ENCODE peak calls at places on chromosomes 2 and 18, in five cellular contexts. Q, Z, G, F and A are unnamed samples.

GRCh38 chr2:18299423-18300212 is 260.8 kb downstream of the RDH14 start:
- DNase-seq in Q (peak), Z (no peak), G (no peak), F (no peak), A (peak)

GRCh38 chr18:58446661-58447060 is 182.2 kb downstream of the ALPK2 start:
- DNase-seq in Q (no peak), Z (no peak), G (no peak), F (no peak), A (no peak)

GRCh38 chr2:98551316-98551715 is 57.0 kb downstream of the COA5 start:
- DNase-seq in Q (no peak), Z (no peak), G (no peak), F (no peak), A (no peak)

GRCh38 chr18:44602380-44602779 is 78.3 kb upstream of the SETBP1 start:
- DNase-seq in Q (no peak), Z (no peak), G (no peak), F (no peak), A (no peak)

GRCh38 chr2:187150667-187151066 is 297.4 kb downstream of the CALCRL start:
- DNase-seq in Q (no peak), Z (no peak), G (no peak), F (no peak), A (no peak)

GRCh38 chr2:210366675-210367080 is 51.7 kb upstream of the MYL1 start:
- DNase-seq in Q (no peak), Z (no peak), G (peak), F (no peak), A (no peak)

GRCh38 chr2:54634564-54635511 is 88.6 kb upstream of the EML6 start:
- DNase-seq in Q (peak), Z (no peak), G (no peak), F (no peak), A (no peak)

GRCh38 chr2:226641008-226641407 is 158.6 kb downstream of the IRS1 start:
- DNase-seq in Q (no peak), Z (no peak), G (no peak), F (no peak), A (no peak)

GRCh38 chr2:99868260-99868659 is 274.1 kb downstream of the AFF3 start:
- DNase-seq in Q (no peak), Z (no peak), G (no peak), F (no peak), A (peak)

GRCh38 chr2:22035333-22035964 is 911.7 kb downstream of the TDRD15 start:
- DNase-seq in Q (no peak), Z (no peak), G (no peak), F (no peak), A (peak)

GRCh38 chr2:47269316-47270232 is 114.5 kb upstream of the STPG4 start:
- DNase-seq in Q (peak), Z (no peak), G (no peak), F (no peak), A (no peak)

GRCh38 chr2:239979243-239980023 is 45.7 kb downstream of the NDUFA10 start:
- DNase-seq in Q (no peak), Z (no peak), G (no peak), F (no peak), A (no peak)

GRCh38 chr2:17877811-17878221 is 651 bp upstream of the KCNS3 start:
- DNase-seq in Q (no peak), Z (no peak), G (peak), F (no peak), A (no peak)

GRCh38 chr2:177242136-177242987 is 22.2 kb downstream of the NFE2L2 start:
- DNase-seq in Q (peak), Z (no peak), G (no peak), F (peak), A (peak)

GRCh38 chr2:16617282-16618266 is 48.1 kb downstream of the CYRIA start:
- DNase-seq in Q (peak), Z (no peak), G (no peak), F (no peak), A (no peak)

GRCh38 chr2:232473467-232473890 is 14.2 kb downstream of the ECEL1 start:
- DNase-seq in Q (peak), Z (peak), G (no peak), F (peak), A (peak)

GRCh38 chr2:44952143-44952805 is 10.8 kb downstream of the SIX3 start:
- DNase-seq in Q (peak), Z (no peak), G (peak), F (peak), A (peak)

GRCh38 chr18:80194874-80195570 is 52.3 kb downstream of the PARD6G start:
- DNase-seq in Q (no peak), Z (no peak), G (no peak), F (no peak), A (no peak)

GRCh38 chr2:212318636-212319035 is 220.0 kb downstream of the ERBB4 start:
- DNase-seq in Q (no peak), Z (no peak), G (no peak), F (no peak), A (no peak)

GRCh38 chr2:69026026-69026425 is 13.0 kb downstream of the ANTXR1 start:
- DNase-seq in Q (no peak), Z (no peak), G (peak), F (peak), A (peak)

GRCh38 chr2:166593403-166593802 is 99.4 kb upstream of the SCN7A start:
- DNase-seq in Q (no peak), Z (no peak), G (no peak), F (no peak), A (no peak)

GRCh38 chr18:43789234-43790000 is 512.1 kb upstream of the SYT4 start:
- DNase-seq in Q (no peak), Z (no peak), G (no peak), F (peak), A (peak)

GRCh38 chr2:18046017-18046416 is 167.6 kb downstream of the KCNS3 start:
- DNase-seq in Q (no peak), Z (no peak), G (no peak), F (no peak), A (no peak)

GRCh38 chr2:168635065-168635577 is 167.3 kb upstream of the NOSTRIN start:
- DNase-seq in Q (no peak), Z (no peak), G (no peak), F (no peak), A (no peak)

GRCh38 chr18:30987479-30988241 is 54.9 kb downstream of the DSC3 start:
- DNase-seq in Q (peak), Z (no peak), G (no peak), F (no peak), A (no peak)

GRCh38 chr2:231673348-231673770 is 35.0 kb upstream of the PTMA start:
- DNase-seq in Q (no peak), Z (no peak), G (peak), F (peak), A (peak)

GRCh38 chr2:57160976-57161375 is 885.6 kb upstream of the VRK2 start:
- DNase-seq in Q (no peak), Z (no peak), G (no peak), F (no peak), A (no peak)

GRCh38 chr18:76380791-76381405 is 114.1 kb downstream of the ZNF516 start:
- DNase-seq in Q (no peak), Z (no peak), G (peak), F (no peak), A (no peak)

GRCh38 chr2:65628156-65628555 is 195.8 kb upstream of the SPRED2 start:
- DNase-seq in Q (no peak), Z (no peak), G (no peak), F (no peak), A (no peak)

GRCh38 chr2:237064203-237065061 is 21.3 kb upstream of the COPS8 start:
- DNase-seq in Q (no peak), Z (no peak), G (no peak), F (no peak), A (peak)

GRCh38 chr2:197075754-197076337 is 149.3 kb upstream of the PGAP1 start:
- DNase-seq in Q (no peak), Z (no peak), G (peak), F (no peak), A (no peak)

GRCh38 chr2:174939046-174939445 is 66.1 kb downstream of the CHN1 start:
- DNase-seq in Q (peak), Z (no peak), G (no peak), F (no peak), A (no peak)

GRCh38 chr2:46849080-46849715 is 66.4 kb downstream of the MCFD2 start:
- DNase-seq in Q (no peak), Z (no peak), G (no peak), F (no peak), A (peak)

GRCh38 chr2:221478106-221478863 is 93.8 kb downstream of the EPHA4 start:
- DNase-seq in Q (no peak), Z (no peak), G (no peak), F (no peak), A (no peak)

GRCh38 chr2:5394223-5394622 is 298.0 kb upstream of the SOX11 start:
- DNase-seq in Q (no peak), Z (no peak), G (no peak), F (no peak), A (peak)

GRCh38 chr2:53740170-53740569 is 27.4 kb upstream of the CHAC2 start:
- DNase-seq in Q (no peak), Z (no peak), G (peak), F (peak), A (peak)

GRCh38 chr2:225740086-225740485 is 340.6 kb downstream of the NYAP2 start:
- DNase-seq in Q (no peak), Z (no peak), G (no peak), F (no peak), A (no peak)

GRCh38 chr2:160911258-160911657 is 249.0 kb upstream of the TANK start:
- DNase-seq in Q (no peak), Z (no peak), G (no peak), F (no peak), A (no peak)

GRCh38 chr2:229843613-229844012 is 78.2 kb downstream of the TRIP12 start:
- DNase-seq in Q (no peak), Z (no peak), G (no peak), F (no peak), A (no peak)